ENCODE peak calls at places on chromosomes 12 and 14, in seven cellular contexts. One of them, this sample, is unnamed.

GRCh38 chr12:111846016-111846415 is 4.0 kb downstream of the MAPKAPK5 start:
- DNase-seq in choroid plexus epithelial cell: no peak
- DNase-seq in AG04450: no peak
- DNase-seq in left ventricle myocardium inferior: no peak
- DNase-seq in foreskin fibroblast: peak
- DNase-seq in WTC11: no peak
- DNase-seq in GM13977: no peak
- DNase-seq in this sample: no peak

GRCh38 chr14:96060161-96060933 is 21.2 kb downstream of the C14orf132 start:
- DNase-seq in AG04450: no peak
- DNase-seq in GM13977: no peak
- DNase-seq in choroid plexus epithelial cell: no peak
- DNase-seq in foreskin fibroblast: no peak
- DNase-seq in WTC11: no peak
- DNase-seq in left ventricle myocardium inferior: no peak
- DNase-seq in this sample: no peak

GRCh38 chr14:64654072-64654899 is 49.9 kb upstream of the PLEKHG3 start:
- DNase-seq in WTC11: no peak
- DNase-seq in left ventricle myocardium inferior: no peak
- DNase-seq in AG04450: peak
- DNase-seq in choroid plexus epithelial cell: peak
- DNase-seq in GM13977: peak
- DNase-seq in foreskin fibroblast: peak
- DNase-seq in this sample: peak

GRCh38 chr12:47147749-47148148 is 68.0 kb upstream of the AMIGO2 start:
- DNase-seq in WTC11: no peak
- DNase-seq in AG04450: no peak
- DNase-seq in foreskin fibroblast: no peak
- DNase-seq in left ventricle myocardium inferior: no peak
- DNase-seq in choroid plexus epithelial cell: no peak
- DNase-seq in GM13977: no peak
- DNase-seq in this sample: no peak

GRCh38 chr12:109458086-109458485 is 19.0 kb downstream of the KCTD10 start:
- DNase-seq in left ventricle myocardium inferior: no peak
- DNase-seq in AG04450: peak
- DNase-seq in GM13977: no peak
- DNase-seq in choroid plexus epithelial cell: peak
- DNase-seq in foreskin fibroblast: peak
- DNase-seq in WTC11: no peak
- DNase-seq in this sample: no peak

GRCh38 chr14:75452900-75453816 is 25.3 kb downstream of the JDP2 start:
- DNase-seq in GM13977: no peak
- DNase-seq in foreskin fibroblast: peak
- DNase-seq in choroid plexus epithelial cell: peak
- DNase-seq in left ventricle myocardium inferior: peak
- DNase-seq in AG04450: peak
- DNase-seq in WTC11: peak
- DNase-seq in this sample: peak

GRCh38 chr12:80681287-80681686 is 26.1 kb upstream of the MYF6 start:
- DNase-seq in GM13977: no peak
- DNase-seq in choroid plexus epithelial cell: peak
- DNase-seq in WTC11: no peak
- DNase-seq in left ventricle myocardium inferior: no peak
- DNase-seq in foreskin fibroblast: no peak
- DNase-seq in AG04450: no peak
- DNase-seq in this sample: no peak

GRCh38 chr14:59123526-59123925 is 64.9 kb upstream of the DAAM1 start:
- DNase-seq in GM13977: no peak
- DNase-seq in foreskin fibroblast: no peak
- DNase-seq in AG04450: no peak
- DNase-seq in left ventricle myocardium inferior: no peak
- DNase-seq in choroid plexus epithelial cell: no peak
- DNase-seq in WTC11: no peak
- DNase-seq in this sample: peak

GRCh38 chr12:100951756-100952155 is 157.2 kb downstream of the ANO4 start:
- DNase-seq in foreskin fibroblast: no peak
- DNase-seq in GM13977: no peak
- DNase-seq in AG04450: no peak
- DNase-seq in choroid plexus epithelial cell: no peak
- DNase-seq in left ventricle myocardium inferior: no peak
- DNase-seq in WTC11: no peak
- DNase-seq in this sample: no peak

GRCh38 chr12:6377667-6377994 is 2.3 kb upstream of the SCNN1A start:
- DNase-seq in foreskin fibroblast: no peak
- DNase-seq in left ventricle myocardium inferior: no peak
- DNase-seq in GM13977: no peak
- DNase-seq in AG04450: no peak
- DNase-seq in WTC11: no peak
- DNase-seq in choroid plexus epithelial cell: no peak
- DNase-seq in this sample: peak

GRCh38 chr12:110846615-110847566 is at the start of gene CCDC63:
- DNase-seq in AG04450: no peak
- DNase-seq in choroid plexus epithelial cell: peak
- DNase-seq in foreskin fibroblast: peak
- DNase-seq in GM13977: peak
- DNase-seq in WTC11: peak
- DNase-seq in left ventricle myocardium inferior: peak
- DNase-seq in this sample: no peak

GRCh38 chr12:71128191-71128590 is 29.6 kb downstream of the TSPAN8 start:
- DNase-seq in GM13977: no peak
- DNase-seq in WTC11: no peak
- DNase-seq in left ventricle myocardium inferior: no peak
- DNase-seq in AG04450: no peak
- DNase-seq in foreskin fibroblast: peak
- DNase-seq in choroid plexus epithelial cell: peak
- DNase-seq in this sample: no peak

GRCh38 chr12:93174048-93174447 is 203.7 kb upstream of the NUDT4 start:
- DNase-seq in choroid plexus epithelial cell: peak
- DNase-seq in WTC11: no peak
- DNase-seq in foreskin fibroblast: peak
- DNase-seq in GM13977: no peak
- DNase-seq in AG04450: peak
- DNase-seq in left ventricle myocardium inferior: no peak
- DNase-seq in this sample: peak

GRCh38 chr14:22381751-22382150 is 207.3 kb downstream of the DAD1 start:
- DNase-seq in left ventricle myocardium inferior: no peak
- DNase-seq in foreskin fibroblast: no peak
- DNase-seq in GM13977: no peak
- DNase-seq in AG04450: no peak
- DNase-seq in choroid plexus epithelial cell: no peak
- DNase-seq in WTC11: no peak
- DNase-seq in this sample: no peak

GRCh38 chr12:13376627-13377373 is 180.3 kb downstream of the EMP1 start:
- DNase-seq in GM13977: no peak
- DNase-seq in left ventricle myocardium inferior: no peak
- DNase-seq in foreskin fibroblast: no peak
- DNase-seq in choroid plexus epithelial cell: no peak
- DNase-seq in AG04450: no peak
- DNase-seq in WTC11: no peak
- DNase-seq in this sample: no peak

GRCh38 chr12:102806110-102806509 is 110.9 kb downstream of the PAH start:
- DNase-seq in left ventricle myocardium inferior: no peak
- DNase-seq in foreskin fibroblast: no peak
- DNase-seq in choroid plexus epithelial cell: no peak
- DNase-seq in AG04450: no peak
- DNase-seq in WTC11: no peak
- DNase-seq in GM13977: no peak
- DNase-seq in this sample: no peak

GRCh38 chr12:102806592-102806991 is 110.5 kb downstream of the PAH start:
- DNase-seq in AG04450: no peak
- DNase-seq in foreskin fibroblast: no peak
- DNase-seq in WTC11: no peak
- DNase-seq in GM13977: no peak
- DNase-seq in choroid plexus epithelial cell: no peak
- DNase-seq in left ventricle myocardium inferior: no peak
- DNase-seq in this sample: no peak

GRCh38 chr12:102808412-102808811 is 108.6 kb downstream of the PAH start:
- DNase-seq in WTC11: no peak
- DNase-seq in AG04450: no peak
- DNase-seq in choroid plexus epithelial cell: no peak
- DNase-seq in foreskin fibroblast: no peak
- DNase-seq in GM13977: no peak
- DNase-seq in left ventricle myocardium inferior: no peak
- DNase-seq in this sample: no peak

GRCh38 chr12:102814691-102815367 is 102.2 kb downstream of the PAH start:
- DNase-seq in WTC11: no peak
- DNase-seq in foreskin fibroblast: no peak
- DNase-seq in left ventricle myocardium inferior: no peak
- DNase-seq in choroid plexus epithelial cell: no peak
- DNase-seq in GM13977: no peak
- DNase-seq in AG04450: no peak
- DNase-seq in this sample: no peak

DNA sequence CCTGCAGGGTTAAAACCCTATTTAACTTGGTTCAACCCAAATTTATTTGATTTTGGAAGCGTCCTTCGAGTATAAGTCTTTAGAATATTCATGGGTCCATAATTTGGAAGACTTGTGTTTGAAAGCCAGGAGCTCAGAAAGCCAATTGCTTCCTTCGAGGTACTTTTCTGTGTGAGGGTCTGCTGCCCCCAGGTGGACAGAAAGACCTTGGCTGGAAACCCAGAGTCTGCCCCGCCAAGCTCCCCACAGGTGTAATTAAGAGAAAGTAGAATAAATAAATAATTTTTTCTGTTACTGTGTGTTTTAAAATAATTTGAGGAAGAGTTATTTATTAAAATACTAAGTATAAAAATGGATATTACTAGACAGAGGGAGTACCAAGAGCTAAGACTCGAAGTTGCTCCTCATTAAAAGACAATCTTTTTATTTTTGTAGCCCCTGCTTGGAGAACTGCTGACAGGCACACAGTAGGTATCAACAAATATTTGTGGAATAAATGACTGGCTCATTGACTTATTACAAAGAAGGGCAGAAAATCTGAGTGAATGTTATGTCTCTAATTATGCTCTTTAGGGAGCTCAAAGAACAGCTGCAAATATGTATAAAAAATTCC is 105.8 kb downstream of the PAH start:
- DNase-seq in foreskin fibroblast: no peak
- DNase-seq in AG04450: no peak
- DNase-seq in choroid plexus epithelial cell: peak
- DNase-seq in GM13977: peak
- DNase-seq in left ventricle myocardium inferior: no peak
- DNase-seq in WTC11: peak
- DNase-seq in this sample: peak
- TF ChIP-seq CTCF in foreskin fibroblast: peak
- TF ChIP-seq CTCF in AG04450: peak
- TF ChIP-seq CTCF in choroid plexus epithelial cell: peak
- TF ChIP-seq CTCF in GM13977: peak
- TF ChIP-seq CTCF in left ventricle myocardium inferior: peak
- TF ChIP-seq CTCF in WTC11: peak
- TF ChIP-seq CTCF in this sample: peak

GRCh38 chr12:28173440-28173839 is 16.8 kb upstream of the CCDC91 start:
- DNase-seq in left ventricle myocardium inferior: no peak
- DNase-seq in AG04450: no peak
- DNase-seq in foreskin fibroblast: no peak
- DNase-seq in WTC11: no peak
- DNase-seq in GM13977: no peak
- DNase-seq in choroid plexus epithelial cell: no peak
- DNase-seq in this sample: no peak

GRCh38 chr12:28176295-28176694 is 14.0 kb upstream of the CCDC91 start:
- DNase-seq in choroid plexus epithelial cell: no peak
- DNase-seq in AG04450: no peak
- DNase-seq in GM13977: no peak
- DNase-seq in WTC11: no peak
- DNase-seq in left ventricle myocardium inferior: no peak
- DNase-seq in foreskin fibroblast: no peak
- DNase-seq in this sample: no peak

GRCh38 chr12:28171356-28172060 is 18.7 kb upstream of the CCDC91 start:
- DNase-seq in GM13977: no peak
- DNase-seq in foreskin fibroblast: no peak
- DNase-seq in choroid plexus epithelial cell: no peak
- DNase-seq in AG04450: no peak
- DNase-seq in WTC11: no peak
- DNase-seq in left ventricle myocardium inferior: no peak
- DNase-seq in this sample: no peak

GRCh38 chr12:28175098-28175589 is 15.1 kb upstream of the CCDC91 start:
- DNase-seq in AG04450: no peak
- DNase-seq in choroid plexus epithelial cell: no peak
- DNase-seq in foreskin fibroblast: no peak
- DNase-seq in WTC11: no peak
- DNase-seq in GM13977: no peak
- DNase-seq in left ventricle myocardium inferior: no peak
- DNase-seq in this sample: no peak

DNA sequence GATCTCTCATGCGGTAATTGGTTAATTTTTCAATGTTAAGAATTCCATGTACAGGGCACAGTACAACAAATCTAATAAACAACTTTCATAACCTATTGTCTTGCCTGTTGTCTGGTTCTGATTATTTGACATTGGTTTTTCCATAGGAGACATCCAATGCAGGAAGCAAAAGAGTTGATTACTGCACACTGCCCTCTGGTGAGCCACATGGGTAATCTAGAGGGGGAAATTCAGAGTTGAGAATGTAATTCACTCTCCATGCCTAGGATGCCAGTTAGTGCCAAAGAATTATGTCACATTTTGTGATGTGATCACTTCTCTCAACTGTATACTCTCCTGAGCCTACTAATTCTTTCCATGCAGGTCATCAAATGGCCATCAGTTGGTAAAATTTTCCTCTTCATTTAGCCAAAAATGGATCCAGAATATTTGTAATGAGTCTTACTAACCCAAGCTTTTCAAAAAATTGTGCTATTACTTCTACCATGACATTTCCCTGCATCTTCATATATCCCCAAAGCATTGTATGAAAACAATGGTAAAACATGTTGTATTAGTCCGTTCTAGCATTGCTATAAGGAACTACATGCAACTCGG is 17.7 kb upstream of the CCDC91 start:
- DNase-seq in WTC11: peak
- DNase-seq in choroid plexus epithelial cell: peak
- DNase-seq in GM13977: no peak
- DNase-seq in AG04450: peak
- DNase-seq in foreskin fibroblast: peak
- DNase-seq in left ventricle myocardium inferior: no peak
- DNase-seq in this sample: peak
- TF ChIP-seq CTCF in WTC11: peak
- TF ChIP-seq CTCF in choroid plexus epithelial cell: peak
- TF ChIP-seq CTCF in GM13977: peak
- TF ChIP-seq CTCF in AG04450: peak
- TF ChIP-seq CTCF in foreskin fibroblast: peak
- TF ChIP-seq CTCF in left ventricle myocardium inferior: peak
- TF ChIP-seq CTCF in this sample: peak

GRCh38 chr14:99065551-99065950 is 206.4 kb downstream of the BCL11B start:
- DNase-seq in foreskin fibroblast: no peak
- DNase-seq in GM13977: no peak
- DNase-seq in AG04450: no peak
- DNase-seq in left ventricle myocardium inferior: no peak
- DNase-seq in choroid plexus epithelial cell: no peak
- DNase-seq in WTC11: no peak
- DNase-seq in this sample: peak
- TF ChIP-seq CTCF in foreskin fibroblast: no peak
- TF ChIP-seq CTCF in GM13977: no peak
- TF ChIP-seq CTCF in AG04450: no peak
- TF ChIP-seq CTCF in left ventricle myocardium inferior: no peak
- TF ChIP-seq CTCF in choroid plexus epithelial cell: no peak
- TF ChIP-seq CTCF in WTC11: no peak
- TF ChIP-seq CTCF in this sample: no peak

DNA sequence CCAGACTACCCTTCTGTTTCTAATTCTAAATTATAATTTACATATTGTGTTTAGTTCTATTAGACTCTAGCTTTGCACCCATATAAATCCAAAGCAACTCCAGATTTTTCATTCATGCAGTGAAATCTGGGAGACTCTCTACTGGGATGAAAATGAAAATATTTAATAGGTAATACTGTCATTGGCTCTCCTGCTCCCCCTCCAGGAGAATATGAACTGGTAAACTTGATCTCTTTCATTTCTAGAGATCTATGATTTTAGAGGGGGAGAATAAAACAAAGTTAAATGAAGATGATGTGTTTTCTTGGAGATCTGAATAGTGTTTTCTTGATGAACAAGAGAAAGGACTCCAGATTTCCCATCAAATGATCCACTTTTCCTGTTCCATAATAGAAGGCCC is 104.3 kb upstream of the TMCC3 start:
- DNase-seq in choroid plexus epithelial cell: peak
- DNase-seq in AG04450: no peak
- DNase-seq in left ventricle myocardium inferior: no peak
- DNase-seq in foreskin fibroblast: no peak
- DNase-seq in GM13977: no peak
- DNase-seq in WTC11: no peak
- DNase-seq in this sample: no peak
- TF ChIP-seq CTCF in choroid plexus epithelial cell: peak
- TF ChIP-seq CTCF in AG04450: peak
- TF ChIP-seq CTCF in left ventricle myocardium inferior: peak
- TF ChIP-seq CTCF in foreskin fibroblast: peak
- TF ChIP-seq CTCF in GM13977: peak
- TF ChIP-seq CTCF in WTC11: no peak
- TF ChIP-seq CTCF in this sample: peak